ENCODE peak calls at places on chromosomes 5 and 9, in seven cellular contexts. E is stomach, B is endodermal cell, U is fibroblast of mammary gland, J is fibroblast of lung, I is astrocyte of the spinal cord, K is fibroblast of pulmonary artery. X is an unnamed sample.

GRCh38 chr5:10145922-10146321 is 103.8 kb downstream of the ATPSCKMT start:
- DNase-seq in E (no peak), B (no peak), U (peak), J (peak), I (peak), K (peak), X (no peak)

GRCh38 chr5:4366628-4367027 is 771.0 kb downstream of the IRX1 start:
- DNase-seq in E (no peak), B (no peak), U (no peak), J (no peak), I (no peak), K (no peak), X (no peak)

GRCh38 chr9:124780757-124781151 is 3.8 kb downstream of the OLFML2A start:
- DNase-seq in E (peak), B (no peak), U (no peak), J (no peak), I (no peak), K (no peak), X (no peak)

GRCh38 chr9:108053555-108054061 is 564.0 kb upstream of the KLF4 start:
- DNase-seq in E (peak), B (no peak), U (peak), J (peak), I (peak), K (peak), X (peak)

GRCh38 chr9:127030814-127031740 is 91.4 kb downstream of the ANGPTL2 start:
- DNase-seq in E (no peak), B (no peak), U (no peak), J (no peak), I (no peak), K (no peak), X (no peak)

GRCh38 chr5:6745706-6746217 is 32.5 kb downstream of the TENT4A start:
- DNase-seq in E (no peak), B (no peak), U (peak), J (peak), I (peak), K (peak), X (peak)

GRCh38 chr5:151221574-151221973 is 2.3 kb downstream of the CCDC69 start:
- DNase-seq in E (no peak), B (no peak), U (peak), J (peak), I (no peak), K (no peak), X (no peak)

GRCh38 chr5:119435436-119436132 is 16.7 kb upstream of the HSD17B4 start:
- DNase-seq in E (peak), B (peak), U (peak), J (peak), I (peak), K (peak), X (no peak)

GRCh38 chr5:132190161-132190817 is 37.4 kb downstream of the P4HA2 start:
- DNase-seq in E (no peak), B (peak), U (peak), J (peak), I (peak), K (peak), X (peak)

GRCh38 chr5:149404746-149405549 is 25.9 kb upstream of the IL17B start:
- DNase-seq in E (no peak), B (peak), U (peak), J (peak), I (peak), K (no peak), X (no peak)

GRCh38 chr9:126421567-126422428 is 95.2 kb downstream of the MVB12B start:
- DNase-seq in E (no peak), B (peak), U (no peak), J (no peak), I (peak), K (no peak), X (peak)

GRCh38 chr5:122237906-122238305 is 74.1 kb upstream of the SNCAIP start:
- DNase-seq in E (no peak), B (no peak), U (no peak), J (no peak), I (no peak), K (no peak), X (no peak)

GRCh38 chr5:9121597-9121996 is 424.3 kb downstream of the SEMA5A start:
- DNase-seq in E (no peak), B (no peak), U (no peak), J (no peak), I (no peak), K (no peak), X (no peak)

GRCh38 chr5:173643964-173644363 is 27.5 kb upstream of the BOD1 start:
- DNase-seq in E (peak), B (peak), U (no peak), J (no peak), I (no peak), K (peak), X (no peak)

GRCh38 chr5:148963679-148964078 is 99.2 kb downstream of the SH3TC2 start:
- DNase-seq in E (no peak), B (no peak), U (no peak), J (no peak), I (no peak), K (no peak), X (no peak)

GRCh38 chr5:106854941-106855340 is 815.8 kb downstream of the EFNA5 start:
- DNase-seq in E (no peak), B (peak), U (no peak), J (no peak), I (no peak), K (no peak), X (no peak)

GRCh38 chr5:160306711-160307110 is 5.7 kb downstream of the CCNJL start:
- DNase-seq in E (no peak), B (no peak), U (no peak), J (no peak), I (no peak), K (no peak), X (no peak)

GRCh38 chr9:82367016-82367415 is 378.4 kb downstream of the SPATA31D1 start:
- DNase-seq in E (no peak), B (no peak), U (no peak), J (no peak), I (no peak), K (no peak), X (no peak)

GRCh38 chr9:93276973-93277372 is 93.0 kb downstream of the WNK2 start:
- DNase-seq in E (peak), B (no peak), U (peak), J (no peak), I (no peak), K (no peak), X (no peak)

GRCh38 chr9:77433675-77434445 is 214.3 kb downstream of the GNA14 start:
- DNase-seq in E (peak), B (peak), U (peak), J (peak), I (peak), K (peak), X (no peak)

GRCh38 chr9:125538092-125538473 is 168.9 kb downstream of the MAPKAP1 start:
- DNase-seq in E (peak), B (no peak), U (peak), J (peak), I (peak), K (peak), X (peak)

GRCh38 chr9:77455312-77455927 is 192.7 kb downstream of the GNA14 start:
- DNase-seq in E (peak), B (peak), U (peak), J (no peak), I (no peak), K (peak), X (no peak)

GRCh38 chr5:92801921-92802320 is 779.1 kb downstream of the NR2F1-AS1 start:
- DNase-seq in E (no peak), B (no peak), U (peak), J (peak), I (peak), K (peak), X (no peak)

GRCh38 chr9:5793812-5794211 is 39.1 kb downstream of the ERMP1 start:
- DNase-seq in E (no peak), B (no peak), U (no peak), J (no peak), I (no peak), K (no peak), X (no peak)

GRCh38 chr9:110650991-110651411 is 17.6 kb upstream of the MUSK start:
- DNase-seq in E (no peak), B (no peak), U (peak), J (peak), I (peak), K (peak), X (peak)

GRCh38 chr9:93080406-93080805 is 15.6 kb upstream of the CARD19 start:
- DNase-seq in E (no peak), B (peak), U (no peak), J (no peak), I (no peak), K (no peak), X (no peak)

GRCh38 chr5:73282923-73283322 is 109.9 kb downstream of the TMEM174 start:
- DNase-seq in E (peak), B (no peak), U (no peak), J (no peak), I (no peak), K (no peak), X (no peak)

GRCh38 chr9:121529237-121529987 is 29.8 kb upstream of the GGTA1 start:
- DNase-seq in E (peak), B (no peak), U (peak), J (peak), I (peak), K (peak), X (peak)

GRCh38 chr9:98006127-98006796 is 23.1 kb downstream of the ANP32B start:
- DNase-seq in E (no peak), B (no peak), U (no peak), J (no peak), I (peak), K (no peak), X (no peak)

GRCh38 chr5:77356740-77357139 is 135.4 kb downstream of the WDR41 start:
- DNase-seq in E (no peak), B (no peak), U (peak), J (no peak), I (peak), K (no peak), X (peak)

GRCh38 chr9:114317665-114318357 is 5.1 kb upstream of the ORM1 start:
- DNase-seq in E (no peak), B (no peak), U (peak), J (peak), I (peak), K (peak), X (no peak)

GRCh38 chr5:127556609-127557348 is 39.3 kb downstream of the PRRC1 start:
- DNase-seq in E (no peak), B (no peak), U (no peak), J (no peak), I (no peak), K (no peak), X (no peak)

GRCh38 chr9:132069046-132069898 is 10.4 kb downstream of the MED27 start:
- DNase-seq in E (no peak), B (no peak), U (no peak), J (no peak), I (peak), K (peak), X (peak)

GRCh38 chr9:14478175-14479165 is 164.5 kb upstream of the NFIB start:
- DNase-seq in E (no peak), B (no peak), U (peak), J (peak), I (no peak), K (no peak), X (no peak)

DNA sequence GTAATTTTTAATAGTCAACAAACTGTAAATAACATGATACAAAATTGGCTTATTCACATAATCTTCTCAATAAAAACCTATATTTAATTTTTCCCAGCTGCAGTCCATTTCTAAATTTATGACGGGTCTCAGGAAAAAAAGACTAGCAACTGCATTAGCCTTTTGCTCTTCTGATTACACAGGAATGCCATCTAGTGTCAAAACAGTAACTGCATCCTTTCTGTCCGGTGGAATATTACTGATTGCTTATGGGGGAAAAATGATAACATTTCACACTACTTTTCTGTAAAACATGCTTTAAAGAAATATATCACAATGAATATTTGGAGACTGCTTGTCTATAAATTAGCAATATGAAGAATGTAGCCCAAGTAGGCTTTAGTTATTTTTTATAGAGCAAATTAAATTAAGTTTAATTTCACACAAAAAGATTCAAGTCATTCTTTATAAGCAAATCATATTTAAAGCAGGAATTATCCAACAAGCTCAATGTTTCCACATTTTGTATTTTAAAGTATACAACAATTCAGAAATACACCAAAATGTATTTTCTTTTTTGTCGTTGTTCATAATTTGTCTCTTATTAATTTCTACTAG is 534.7 kb downstream of the CDH10 start:
- DNase-seq in E (no peak), B (no peak), U (peak), J (peak), I (peak), K (peak), X (no peak)
- TF ChIP-seq CTCF in E (no peak), B (peak), U (peak), J (peak), I (peak), K (peak), X (peak)

GRCh38 chr5:133995903-133996563 is 8.7 kb downstream of the VDAC1 start:
- DNase-seq in E (no peak), B (no peak), U (no peak), J (no peak), I (no peak), K (no peak), X (no peak)
- H3K4me3 ChIP-seq in E (no peak), B (no peak), U (no peak), J (no peak), I (no peak), K (no peak), X (no peak)

GRCh38 chr5:38207343-38207742 is 51.0 kb upstream of the EGFLAM start:
- DNase-seq in E (no peak), B (peak), U (peak), J (no peak), I (no peak), K (no peak), X (no peak)
- TF ChIP-seq CTCF in E (no peak), B (peak), U (no peak), J (no peak), I (no peak), K (no peak), X (no peak)

GRCh38 chr9:136728548-136729123 is 14.1 kb downstream of the LCN10 start:
- DNase-seq in E (no peak), B (peak), U (peak), J (peak), I (peak), K (no peak), X (no peak)

GRCh38 chr9:136729926-136730325 is 12.8 kb downstream of the LCN10 start:
- DNase-seq in E (no peak), B (no peak), U (no peak), J (no peak), I (no peak), K (no peak), X (no peak)

GRCh38 chr9:136726631-136727191 is 14.3 kb downstream of the DIPK1B start:
- DNase-seq in E (no peak), B (peak), U (peak), J (peak), I (peak), K (no peak), X (no peak)

GRCh38 chr9:136728080-136728547 is 14.6 kb downstream of the LCN10 start:
- DNase-seq in E (peak), B (peak), U (peak), J (peak), I (peak), K (peak), X (peak)

DNA sequence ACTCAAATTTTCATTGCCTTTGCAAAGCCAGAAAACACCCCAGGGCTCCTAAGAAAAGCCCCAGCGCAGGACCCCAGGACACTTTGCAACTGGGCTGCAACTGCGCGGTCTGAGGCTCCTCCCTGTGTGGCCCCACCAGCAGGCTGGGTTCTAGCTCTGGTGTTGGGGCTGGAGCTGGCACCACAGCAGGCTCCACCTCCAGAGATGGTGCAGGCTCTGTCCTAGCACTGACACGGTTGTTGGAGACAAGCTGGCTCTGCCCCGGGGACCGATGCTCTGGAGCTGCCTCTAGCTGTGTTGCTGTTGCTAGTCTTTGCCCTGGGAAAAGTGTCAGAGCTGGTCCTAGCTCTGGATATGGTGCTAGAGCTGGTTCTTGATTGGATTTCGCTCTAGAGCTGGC is 13.6 kb downstream of the LCN10 start:
- DNase-seq in E (no peak), B (no peak), U (no peak), J (no peak), I (no peak), K (no peak), X (no peak)
- H3K4me3 ChIP-seq in E (peak), B (peak), U (peak), J (peak), I (peak), K (peak), X (peak)